ENCODE peak calls at places on chromosomes 2 and 18, in seven cellular contexts. One of them, this sample, is unnamed.

GRCh38 chr18:77905449-77906055 is 655.9 kb downstream of the GALR1 start:
- DNase-seq in left ventricle myocardium inferior: no peak
- DNase-seq in H9: no peak
- DNase-seq in endothelial cell: no peak
- DNase-seq in progenitor cell of endocrine pancreas: no peak
- DNase-seq in lower leg skin: no peak
- DNase-seq in cardiac muscle cell: no peak
- DNase-seq in this sample: no peak

GRCh38 chr2:59236723-59237122 is 995.6 kb upstream of the FANCL start:
- DNase-seq in left ventricle myocardium inferior: no peak
- DNase-seq in endothelial cell: no peak
- DNase-seq in progenitor cell of endocrine pancreas: no peak
- DNase-seq in lower leg skin: no peak
- DNase-seq in H9: no peak
- DNase-seq in cardiac muscle cell: no peak
- DNase-seq in this sample: no peak

GRCh38 chr18:31610841-31611240 is 19.2 kb downstream of the TTR start:
- DNase-seq in cardiac muscle cell: peak
- DNase-seq in lower leg skin: no peak
- DNase-seq in H9: peak
- DNase-seq in progenitor cell of endocrine pancreas: peak
- DNase-seq in left ventricle myocardium inferior: no peak
- DNase-seq in endothelial cell: peak
- DNase-seq in this sample: no peak

GRCh38 chr2:46416739-46417403 is 62.5 kb upstream of the TMEM247 start:
- DNase-seq in progenitor cell of endocrine pancreas: no peak
- DNase-seq in lower leg skin: no peak
- DNase-seq in cardiac muscle cell: no peak
- DNase-seq in endothelial cell: no peak
- DNase-seq in left ventricle myocardium inferior: no peak
- DNase-seq in H9: no peak
- DNase-seq in this sample: no peak

GRCh38 chr18:49032189-49032584 is 81.4 kb upstream of the SMAD7 start:
- DNase-seq in cardiac muscle cell: no peak
- DNase-seq in left ventricle myocardium inferior: no peak
- DNase-seq in lower leg skin: no peak
- DNase-seq in H9: no peak
- DNase-seq in endothelial cell: no peak
- DNase-seq in progenitor cell of endocrine pancreas: no peak
- DNase-seq in this sample: no peak

GRCh38 chr2:45068643-45069140 is 59.4 kb upstream of the SIX2 start:
- DNase-seq in lower leg skin: no peak
- DNase-seq in cardiac muscle cell: no peak
- DNase-seq in H9: no peak
- DNase-seq in left ventricle myocardium inferior: no peak
- DNase-seq in endothelial cell: no peak
- DNase-seq in progenitor cell of endocrine pancreas: no peak
- DNase-seq in this sample: no peak

GRCh38 chr18:51578403-51578980 is 381.0 kb upstream of the MEX3C start:
- DNase-seq in lower leg skin: no peak
- DNase-seq in H9: no peak
- DNase-seq in progenitor cell of endocrine pancreas: no peak
- DNase-seq in endothelial cell: no peak
- DNase-seq in left ventricle myocardium inferior: no peak
- DNase-seq in cardiac muscle cell: no peak
- DNase-seq in this sample: no peak

GRCh38 chr2:69798909-69799526 is 30.4 kb upstream of the GMCL1 start:
- DNase-seq in progenitor cell of endocrine pancreas: no peak
- DNase-seq in endothelial cell: no peak
- DNase-seq in H9: no peak
- DNase-seq in lower leg skin: no peak
- DNase-seq in left ventricle myocardium inferior: no peak
- DNase-seq in cardiac muscle cell: peak
- DNase-seq in this sample: no peak

GRCh38 chr18:57441395-57441794 is 6.2 kb downstream of the ONECUT2 start:
- DNase-seq in progenitor cell of endocrine pancreas: peak
- DNase-seq in H9: peak
- DNase-seq in cardiac muscle cell: no peak
- DNase-seq in endothelial cell: no peak
- DNase-seq in left ventricle myocardium inferior: no peak
- DNase-seq in lower leg skin: no peak
- DNase-seq in this sample: no peak

GRCh38 chr2:132720393-132720792 is 50.4 kb upstream of the LYPD1 start:
- DNase-seq in left ventricle myocardium inferior: no peak
- DNase-seq in lower leg skin: no peak
- DNase-seq in cardiac muscle cell: no peak
- DNase-seq in H9: no peak
- DNase-seq in endothelial cell: no peak
- DNase-seq in progenitor cell of endocrine pancreas: no peak
- DNase-seq in this sample: no peak

GRCh38 chr2:42867093-42868065 is 75.0 kb upstream of the HAAO start:
- DNase-seq in H9: no peak
- DNase-seq in cardiac muscle cell: no peak
- DNase-seq in left ventricle myocardium inferior: no peak
- DNase-seq in endothelial cell: no peak
- DNase-seq in progenitor cell of endocrine pancreas: no peak
- DNase-seq in lower leg skin: no peak
- DNase-seq in this sample: no peak

GRCh38 chr2:195636890-195637289 is 20.1 kb upstream of the SLC39A10 start:
- DNase-seq in progenitor cell of endocrine pancreas: no peak
- DNase-seq in endothelial cell: no peak
- DNase-seq in cardiac muscle cell: no peak
- DNase-seq in lower leg skin: no peak
- DNase-seq in left ventricle myocardium inferior: no peak
- DNase-seq in H9: no peak
- DNase-seq in this sample: no peak

GRCh38 chr2:40034198-40034597 is 255.1 kb upstream of the THUMPD2 start:
- DNase-seq in cardiac muscle cell: no peak
- DNase-seq in endothelial cell: no peak
- DNase-seq in H9: no peak
- DNase-seq in left ventricle myocardium inferior: no peak
- DNase-seq in lower leg skin: no peak
- DNase-seq in progenitor cell of endocrine pancreas: no peak
- DNase-seq in this sample: no peak

GRCh38 chr18:28175930-28176673 is 828 bp downstream of the CDH2 start:
- DNase-seq in endothelial cell: peak
- DNase-seq in cardiac muscle cell: peak
- DNase-seq in left ventricle myocardium inferior: peak
- DNase-seq in lower leg skin: no peak
- DNase-seq in H9: peak
- DNase-seq in progenitor cell of endocrine pancreas: peak
- DNase-seq in this sample: no peak

GRCh38 chr2:219246559-219246958 is 1.3 kb downstream of the STK16 start:
- DNase-seq in endothelial cell: no peak
- DNase-seq in lower leg skin: no peak
- DNase-seq in left ventricle myocardium inferior: no peak
- DNase-seq in cardiac muscle cell: no peak
- DNase-seq in progenitor cell of endocrine pancreas: no peak
- DNase-seq in H9: no peak
- DNase-seq in this sample: no peak

GRCh38 chr2:233907627-233908026 is 9.5 kb upstream of the TRPM8 start:
- DNase-seq in lower leg skin: no peak
- DNase-seq in H9: no peak
- DNase-seq in endothelial cell: no peak
- DNase-seq in left ventricle myocardium inferior: no peak
- DNase-seq in progenitor cell of endocrine pancreas: no peak
- DNase-seq in cardiac muscle cell: no peak
- DNase-seq in this sample: no peak

GRCh38 chr2:233917146-233917545 is at the start of gene TRPM8:
- DNase-seq in left ventricle myocardium inferior: no peak
- DNase-seq in cardiac muscle cell: no peak
- DNase-seq in endothelial cell: no peak
- DNase-seq in lower leg skin: no peak
- DNase-seq in progenitor cell of endocrine pancreas: no peak
- DNase-seq in H9: no peak
- DNase-seq in this sample: no peak

GRCh38 chr2:233915133-233915532 is 2.0 kb upstream of the TRPM8 start:
- DNase-seq in endothelial cell: no peak
- DNase-seq in progenitor cell of endocrine pancreas: no peak
- DNase-seq in cardiac muscle cell: no peak
- DNase-seq in left ventricle myocardium inferior: no peak
- DNase-seq in lower leg skin: no peak
- DNase-seq in H9: no peak
- DNase-seq in this sample: no peak

GRCh38 chr2:233912799-233913423 is 4.3 kb upstream of the TRPM8 start:
- DNase-seq in progenitor cell of endocrine pancreas: peak
- DNase-seq in H9: peak
- DNase-seq in left ventricle myocardium inferior: no peak
- DNase-seq in lower leg skin: no peak
- DNase-seq in endothelial cell: peak
- DNase-seq in cardiac muscle cell: peak
- DNase-seq in this sample: no peak
- TF ChIP-seq CTCF in progenitor cell of endocrine pancreas: no peak
- TF ChIP-seq CTCF in H9: no peak
- TF ChIP-seq CTCF in left ventricle myocardium inferior: no peak
- TF ChIP-seq CTCF in lower leg skin: no peak
- TF ChIP-seq CTCF in endothelial cell: no peak
- TF ChIP-seq CTCF in cardiac muscle cell: peak
- TF ChIP-seq CTCF in this sample: no peak

GRCh38 chr2:79669714-79670113 is 156.9 kb downstream of the CTNNA2 start:
- DNase-seq in progenitor cell of endocrine pancreas: no peak
- DNase-seq in endothelial cell: no peak
- DNase-seq in left ventricle myocardium inferior: no peak
- DNase-seq in H9: no peak
- DNase-seq in lower leg skin: no peak
- DNase-seq in cardiac muscle cell: no peak
- DNase-seq in this sample: no peak

GRCh38 chr2:79666430-79666829 is 153.6 kb downstream of the CTNNA2 start:
- DNase-seq in progenitor cell of endocrine pancreas: no peak
- DNase-seq in H9: no peak
- DNase-seq in endothelial cell: no peak
- DNase-seq in lower leg skin: no peak
- DNase-seq in cardiac muscle cell: no peak
- DNase-seq in left ventricle myocardium inferior: no peak
- DNase-seq in this sample: no peak

DNA sequence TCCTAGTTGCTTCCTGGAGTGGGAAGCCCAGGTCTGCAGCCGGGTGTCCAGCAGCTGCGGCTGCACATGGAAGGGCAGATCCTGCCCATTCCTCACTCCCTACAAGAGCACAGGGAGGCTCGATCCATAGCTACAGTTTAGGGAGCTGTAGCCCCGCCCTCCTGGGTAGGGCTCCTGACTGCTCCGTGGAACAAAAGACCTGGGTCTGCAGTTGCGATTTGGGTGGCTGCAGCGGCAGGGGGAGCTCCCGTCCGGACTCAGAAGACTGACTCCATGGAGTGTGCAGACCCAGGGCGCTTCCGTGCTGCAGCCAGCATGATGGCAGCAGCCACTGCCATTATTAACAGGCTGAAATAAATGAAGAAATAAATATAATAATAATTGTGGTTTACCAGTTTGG is 157.3 kb downstream of the CTNNA2 start:
- DNase-seq in left ventricle myocardium inferior: no peak
- DNase-seq in progenitor cell of endocrine pancreas: peak
- DNase-seq in lower leg skin: no peak
- DNase-seq in endothelial cell: peak
- DNase-seq in H9: peak
- DNase-seq in cardiac muscle cell: peak
- DNase-seq in this sample: no peak
- TF ChIP-seq CTCF in left ventricle myocardium inferior: no peak
- TF ChIP-seq CTCF in progenitor cell of endocrine pancreas: peak
- TF ChIP-seq CTCF in lower leg skin: no peak
- TF ChIP-seq CTCF in endothelial cell: no peak
- TF ChIP-seq CTCF in H9: peak
- TF ChIP-seq CTCF in cardiac muscle cell: no peak
- TF ChIP-seq CTCF in this sample: no peak

GRCh38 chr2:25606892-25607291 is 66.5 kb downstream of the DTNB start:
- DNase-seq in lower leg skin: no peak
- DNase-seq in H9: no peak
- DNase-seq in endothelial cell: no peak
- DNase-seq in left ventricle myocardium inferior: no peak
- DNase-seq in cardiac muscle cell: peak
- DNase-seq in progenitor cell of endocrine pancreas: no peak
- DNase-seq in this sample: no peak
- TF ChIP-seq CTCF in lower leg skin: no peak
- TF ChIP-seq CTCF in H9: peak
- TF ChIP-seq CTCF in endothelial cell: peak
- TF ChIP-seq CTCF in left ventricle myocardium inferior: peak
- TF ChIP-seq CTCF in cardiac muscle cell: peak
- TF ChIP-seq CTCF in progenitor cell of endocrine pancreas: peak
- TF ChIP-seq CTCF in this sample: no peak

DNA sequence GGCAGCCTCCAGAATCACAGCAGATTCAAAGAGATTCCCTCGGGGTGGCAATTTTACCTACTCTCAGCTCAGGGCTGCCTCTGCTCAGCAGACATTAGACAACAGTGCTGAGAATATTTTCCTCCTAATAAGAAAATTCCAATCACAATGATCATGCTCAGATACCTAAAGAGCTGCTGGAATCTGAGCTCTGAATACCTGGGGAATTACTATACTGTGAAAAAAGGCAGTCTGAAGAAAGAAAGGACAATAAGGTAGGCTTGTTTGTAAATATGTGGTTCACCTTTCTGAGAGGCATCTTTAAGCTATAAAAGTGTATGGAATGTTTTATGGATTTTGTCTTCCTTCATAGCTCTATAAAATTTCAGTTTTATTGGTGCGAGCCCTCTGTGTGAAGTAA is 34.2 kb upstream of the FAM98A start:
- DNase-seq in progenitor cell of endocrine pancreas: no peak
- DNase-seq in lower leg skin: no peak
- DNase-seq in cardiac muscle cell: no peak
- DNase-seq in H9: no peak
- DNase-seq in left ventricle myocardium inferior: no peak
- DNase-seq in endothelial cell: no peak
- DNase-seq in this sample: no peak
- TF ChIP-seq CTCF in progenitor cell of endocrine pancreas: no peak
- TF ChIP-seq CTCF in lower leg skin: no peak
- TF ChIP-seq CTCF in cardiac muscle cell: no peak
- TF ChIP-seq CTCF in H9: no peak
- TF ChIP-seq CTCF in left ventricle myocardium inferior: no peak
- TF ChIP-seq CTCF in endothelial cell: no peak
- TF ChIP-seq CTCF in this sample: no peak

DNA sequence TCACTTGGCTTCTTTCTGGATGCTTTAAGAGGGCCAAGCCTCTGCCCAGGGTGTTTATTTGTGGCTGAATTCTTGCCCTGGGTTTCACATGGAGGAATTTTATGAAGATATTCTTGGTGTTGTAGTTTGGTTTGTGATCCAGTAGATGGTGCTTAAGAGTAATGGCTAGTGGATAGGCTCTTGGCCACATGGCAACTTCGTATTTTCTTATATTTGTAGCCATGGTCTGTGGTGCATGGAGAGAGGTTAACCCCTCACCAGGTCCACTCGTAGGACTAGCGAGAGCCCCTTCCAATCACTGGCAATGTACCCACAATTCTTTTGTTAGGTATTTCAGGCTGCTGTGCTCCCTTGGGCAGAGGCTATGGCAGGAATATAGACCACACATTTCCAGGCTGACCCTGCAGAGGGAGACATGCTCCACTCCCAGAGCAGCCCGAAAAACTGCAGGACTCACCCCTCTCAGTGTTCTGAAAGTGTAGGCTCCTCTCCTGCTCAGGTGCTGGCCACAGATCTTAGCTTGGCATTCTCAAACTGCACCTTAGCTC is 582.1 kb upstream of the SETBP1 start:
- DNase-seq in endothelial cell: peak
- DNase-seq in H9: peak
- DNase-seq in cardiac muscle cell: peak
- DNase-seq in left ventricle myocardium inferior: no peak
- DNase-seq in progenitor cell of endocrine pancreas: no peak
- DNase-seq in lower leg skin: no peak
- DNase-seq in this sample: no peak
- TF ChIP-seq CTCF in endothelial cell: peak
- TF ChIP-seq CTCF in H9: peak
- TF ChIP-seq CTCF in cardiac muscle cell: peak
- TF ChIP-seq CTCF in left ventricle myocardium inferior: peak
- TF ChIP-seq CTCF in progenitor cell of endocrine pancreas: peak
- TF ChIP-seq CTCF in lower leg skin: no peak
- TF ChIP-seq CTCF in this sample: no peak

GRCh38 chr18:45916302-45916701 is 50.8 kb downstream of the EPG5 start:
- DNase-seq in cardiac muscle cell: no peak
- DNase-seq in left ventricle myocardium inferior: no peak
- DNase-seq in progenitor cell of endocrine pancreas: no peak
- DNase-seq in lower leg skin: no peak
- DNase-seq in endothelial cell: no peak
- DNase-seq in H9: no peak
- DNase-seq in this sample: no peak
- TF ChIP-seq CTCF in cardiac muscle cell: no peak
- TF ChIP-seq CTCF in left ventricle myocardium inferior: no peak
- TF ChIP-seq CTCF in progenitor cell of endocrine pancreas: peak
- TF ChIP-seq CTCF in lower leg skin: no peak
- TF ChIP-seq CTCF in endothelial cell: no peak
- TF ChIP-seq CTCF in H9: peak
- TF ChIP-seq CTCF in this sample: no peak

This sample was measured in activated B cell treated with CpG ODN at 0.5 μM for 24 hours.